ENCODE peak calls at places on chromosome 2, in six cellular contexts. L is epithelial cell of esophagus, K is nephron progenitor cell, X is retinal pigment epithelial cell, Y is renal cortical epithelial cell, T is HFFc6. M is an unnamed sample.

GRCh38 chr2:218404351-218405145 is 4.9 kb downstream of the CTDSP1 start:
- DNase-seq in L (no peak), K (no peak), X (no peak), Y (no peak), T (no peak), M (no peak)

GRCh38 chr2:38076250-38076709 is 329 bp upstream of the CYP1B1 start:
- DNase-seq in L (peak), K (peak), X (no peak), Y (peak), T (peak), M (peak)

GRCh38 chr2:166032361-166032760 is 78.8 kb upstream of the TTC21B start:
- DNase-seq in L (peak), K (no peak), X (no peak), Y (no peak), T (no peak), M (no peak)

GRCh38 chr2:43877782-43878464 is 39.2 kb downstream of the ABCG8 start:
- DNase-seq in L (peak), K (peak), X (peak), Y (peak), T (peak), M (peak)

GRCh38 chr2:12928706-12929291 is 212.1 kb downstream of the TRIB2 start:
- DNase-seq in L (peak), K (no peak), X (no peak), Y (no peak), T (peak), M (no peak)

GRCh38 chr2:120445431-120446143 is 99.7 kb downstream of the INHBB start:
- DNase-seq in L (peak), K (peak), X (no peak), Y (peak), T (no peak), M (peak)

GRCh38 chr2:73265298-73266060 is 18.8 kb downstream of the FBXO41 start:
- DNase-seq in L (no peak), K (no peak), X (no peak), Y (no peak), T (no peak), M (no peak)

GRCh38 chr2:205850611-205851010 is 168.3 kb downstream of the NRP2 start:
- DNase-seq in L (no peak), K (no peak), X (no peak), Y (no peak), T (no peak), M (no peak)

GRCh38 chr2:41741951-41742563 is 305.8 kb upstream of the PKDCC start:
- DNase-seq in L (no peak), K (no peak), X (no peak), Y (peak), T (no peak), M (no peak)

GRCh38 chr2:147846382-147847081 is 1.7 kb downstream of the ACVR2A start:
- DNase-seq in L (peak), K (no peak), X (no peak), Y (peak), T (no peak), M (no peak)

GRCh38 chr2:121360566-121361300 is 75.7 kb upstream of the TFCP2L1 start:
- DNase-seq in L (peak), K (no peak), X (no peak), Y (peak), T (peak), M (peak)